ENCODE peak calls at places on chromosomes 13 and 19, in five cellular contexts. O, U, V, E and P are unnamed samples.

GRCh38 chr19:41795031-41795461 is 1.3 kb upstream of the CEACAM3 start:
- DNase-seq in E (peak), O (peak), V (peak), U (peak), P (peak)

GRCh38 chr19:15671891-15672579 is 852 bp upstream of the CYP4F12 start:
- DNase-seq in O (no peak), E (no peak), V (no peak), U (no peak), P (no peak)

GRCh38 chr13:40813662-40814454 is 24.4 kb downstream of the SLC25A15 start:
- DNase-seq in E (no peak), U (no peak), O (no peak), V (peak), P (peak)

GRCh38 chr13:53238241-53238640 is 209.6 kb downstream of the OLFM4 start:
- DNase-seq in O (no peak), V (no peak), E (no peak), U (no peak), P (no peak)

GRCh38 chr19:33508431-33508830 is 13.2 kb downstream of the PEPD start:
- DNase-seq in E (no peak), O (no peak), V (no peak), U (no peak), P (no peak)

GRCh38 chr19:33998302-33998701 is 174.0 kb upstream of the LSM14A start:
- DNase-seq in V (no peak), O (no peak), E (no peak), U (no peak), P (no peak)

GRCh38 chr19:10642473-10642872 is 11.7 kb upstream of the ILF3 start:
- DNase-seq in U (no peak), E (no peak), V (no peak), O (no peak), P (no peak)

GRCh38 chr19:35513975-35514809 is 743 bp upstream of the DMKN start:
- DNase-seq in O (no peak), U (no peak), E (no peak), V (peak), P (peak)

GRCh38 chr13:27131202-27131623 is 40.4 kb downstream of the USP12 start:
- DNase-seq in E (no peak), O (peak), U (peak), V (peak), P (no peak)

GRCh38 chr19:3024870-3025515 is 4.1 kb downstream of the TLE2 start:
- DNase-seq in E (no peak), U (no peak), V (no peak), O (no peak), P (no peak)

GRCh38 chr13:42354246-42355117 is 82.5 kb downstream of the AKAP11 start:
- DNase-seq in E (no peak), O (peak), V (peak), U (no peak), P (peak)

GRCh38 chr19:50516456-50516855 is 2.7 kb upstream of the ASPDH start:
- DNase-seq in E (no peak), U (no peak), V (no peak), O (peak), P (no peak)

GRCh38 chr13:80903911-80904310 is 563.0 kb upstream of the SPRY2 start:
- DNase-seq in E (no peak), O (no peak), U (no peak), V (no peak), P (peak)

GRCh38 chr13:112078216-112078615 is 11.3 kb downstream of the SOX1 start:
- DNase-seq in O (no peak), U (no peak), V (no peak), E (no peak), P (no peak)

GRCh38 chr13:30744056-30744684 is 8.8 kb downstream of the ALOX5AP start:
- DNase-seq in V (peak), U (peak), E (no peak), O (peak), P (peak)

GRCh38 chr13:36126496-36126895 is 4.7 kb downstream of the DCLK1 start:
- DNase-seq in V (peak), U (no peak), O (no peak), E (no peak), P (no peak)

GRCh38 chr13:29509999-29510586 is 85.4 kb downstream of the SLC7A1 start:
- DNase-seq in O (no peak), V (peak), E (no peak), U (no peak), P (no peak)

GRCh38 chr19:17706750-17707181 is 12.5 kb upstream of the MAP1S start:
- DNase-seq in E (peak), U (no peak), V (peak), O (no peak), P (peak)

GRCh38 chr13:46345866-46346265 is 41.2 kb downstream of the RUBCNL start:
- DNase-seq in E (no peak), U (no peak), V (no peak), O (no peak), P (no peak)

GRCh38 chr19:46299004-46299509 is 2.2 kb downstream of the HIF3A start:
- DNase-seq in V (peak), E (no peak), U (no peak), O (no peak), P (peak)

GRCh38 chr19:16383584-16384161 is 59.0 kb downstream of the KLF2 start:
- DNase-seq in O (no peak), U (no peak), V (no peak), E (no peak), P (no peak)

GRCh38 chr19:2475018-2475701 is 767 bp upstream of the GADD45B start:
- DNase-seq in V (peak), O (peak), U (peak), E (peak), P (peak)

GRCh38 chr19:42409477-42409876 is 17.7 kb downstream of the LIPE start:
- DNase-seq in V (peak), E (no peak), O (no peak), U (no peak), P (no peak)

GRCh38 chr19:30092721-30093569 is 150.9 kb downstream of the URI1 start:
- DNase-seq in O (peak), E (no peak), U (no peak), V (no peak), P (no peak)

GRCh38 chr19:14159059-14159458 is 22.7 kb upstream of the ASF1B start:
- DNase-seq in U (no peak), E (no peak), O (no peak), V (no peak), P (no peak)

GRCh38 chr19:5547881-5548280 is 19.9 kb downstream of the TINCR start:
- DNase-seq in U (no peak), V (peak), O (no peak), E (no peak), P (peak)